ENCODE peak calls at places on chromosomes 12 and 14, in nine cellular contexts. L is GM19239; O is glomerular endothelial cell; T is stimulated activated CD8-positive, alpha-beta memory T cell treated with anti-CD3 and anti-CD28 coated beads, Interleukin-7, amount 100 ng/mL, for 24 hours; Y is H7; P is cerebellum; B is globus pallidus; D is tibial artery; H is IMR-90. N is an unnamed sample.

GRCh38 chr12:71780207-71780822 is 25.7 kb downstream of the RAB21 start:
- DNase-seq in L (no peak), O (peak), T (no peak), Y (peak), P (peak), B (peak), D (no peak), H (peak), N (peak)

GRCh38 chr14:24106672-24107271 is 7.8 kb upstream of the DCAF11 start:
- DNase-seq in L (no peak), O (no peak), T (no peak), Y (no peak), P (no peak), B (no peak), D (no peak), H (no peak), N (no peak)

GRCh38 chr12:116323696-116324386 is 46.3 kb upstream of the MED13L start:
- DNase-seq in L (no peak), O (no peak), T (no peak), Y (no peak), P (no peak), B (no peak), D (no peak), H (no peak), N (no peak)

GRCh38 chr12:123973552-123974341 is 732 bp downstream of the ZNF664 start:
- DNase-seq in L (no peak), O (no peak), T (no peak), Y (peak), P (peak), B (no peak), D (peak), H (peak), N (no peak)

GRCh38 chr12:76621582-76622024 is 62.0 kb upstream of the OSBPL8 start:
- DNase-seq in L (peak), O (peak), T (peak), Y (peak), P (peak), B (peak), D (peak), H (peak), N (peak)

GRCh38 chr14:91482278-91483023 is 27.7 kb downstream of the PPP4R3A start:
- DNase-seq in L (no peak), O (no peak), T (no peak), Y (no peak), P (no peak), B (no peak), D (no peak), H (peak), N (peak)

GRCh38 chr14:85960781-85961180 is 430.8 kb downstream of the FLRT2 start:
- DNase-seq in L (no peak), O (no peak), T (no peak), Y (no peak), P (no peak), B (no peak), D (no peak), H (no peak), N (no peak)

GRCh38 chr14:86838363-86838762 is 1154.6 kb downstream of the GALC start:
- DNase-seq in L (no peak), O (no peak), T (no peak), Y (no peak), P (no peak), B (no peak), D (no peak), H (no peak), N (peak)

GRCh38 chr12:116420476-116420875 is 138.7 kb upstream of the MAP1LC3B2 start:
- DNase-seq in L (no peak), O (no peak), T (no peak), Y (no peak), P (no peak), B (no peak), D (no peak), H (no peak), N (no peak)

GRCh38 chr14:45698462-45699134 is 445.6 kb upstream of the MIS18BP1 start:
- DNase-seq in L (no peak), O (no peak), T (no peak), Y (no peak), P (no peak), B (no peak), D (no peak), H (no peak), N (peak)

GRCh38 chr14:68779761-68780323 is 13.0 kb downstream of the ZFP36L1 start:
- DNase-seq in L (no peak), O (no peak), T (no peak), Y (no peak), P (no peak), B (no peak), D (no peak), H (peak), N (peak)

N was measured in choroid plexus epithelial cell.